ENCODE peak calls at places on chromosomes 11 and 22, in seven cellular contexts. I is kidney, B is cardiac fibroblast, C is omental fat pad, X is AG04450, S is spleen, A is cardiac muscle cell. M is an unnamed sample.

GRCh38 chr22:35541254-35541748 is 670 bp downstream of the RASD2 start:
- DNase-seq in I (no peak), C (no peak), A (peak), B (no peak), X (no peak), S (no peak), M (no peak)

GRCh38 chr22:23767673-23768548 is at the start of gene CHCHD10:
- DNase-seq in A (peak), I (peak), C (peak), X (no peak), S (peak), B (peak), M (no peak)

GRCh38 chr22:35489225-35489624 is 51.4 kb upstream of the RASD2 start:
- DNase-seq in I (no peak), B (no peak), S (no peak), X (no peak), A (no peak), C (no peak), M (no peak)

GRCh38 chr22:19986410-19987341 is 29.9 kb downstream of the ARVCF start:
- DNase-seq in S (peak), B (peak), X (peak), C (no peak), I (peak), A (peak), M (no peak)

GRCh38 chr11:35458846-35459245 is 39.5 kb upstream of the SLC1A2 start:
- DNase-seq in X (no peak), C (no peak), A (no peak), I (no peak), S (no peak), B (no peak), M (no peak)

GRCh38 chr11:64546176-64546575 is 44.8 kb upstream of the SLC22A12 start:
- DNase-seq in I (peak), B (no peak), X (no peak), S (peak), A (no peak), C (no peak), M (no peak)

GRCh38 chr11:14905104-14906033 is 13.3 kb upstream of the CYP2R1 start:
- DNase-seq in X (no peak), I (peak), S (peak), A (peak), C (no peak), B (peak), M (no peak)

GRCh38 chr22:20542055-20542454 is 34.6 kb downstream of the MED15 start:
- DNase-seq in C (no peak), X (no peak), S (no peak), A (no peak), I (no peak), B (no peak), M (no peak)

GRCh38 chr11:112656772-112657428 is 304.3 kb upstream of the NCAM1 start:
- DNase-seq in X (no peak), A (no peak), S (no peak), I (no peak), B (peak), C (no peak), M (peak)

GRCh38 chr11:133956650-133957633 is at the start of gene IGSF9B:
- DNase-seq in S (peak), C (no peak), X (no peak), A (peak), I (peak), B (peak), M (peak)

GRCh38 chr11:120807414-120808150 is 216.3 kb upstream of the TBCEL start:
- DNase-seq in X (peak), C (no peak), B (peak), I (peak), S (no peak), A (no peak), M (peak)

GRCh38 chr11:65918211-65919150 is at the start of gene C11orf68:
- DNase-seq in C (no peak), B (peak), X (no peak), I (no peak), S (no peak), A (peak), M (no peak)

GRCh38 chr11:61494341-61495038 is 14.1 kb upstream of the LRRC10B start:
- DNase-seq in X (no peak), A (peak), C (no peak), B (no peak), S (no peak), I (no peak), M (no peak)

GRCh38 chr11:34492806-34493414 is 20.7 kb downstream of the ELF5 start:
- DNase-seq in C (peak), S (no peak), B (peak), A (peak), I (no peak), X (no peak), M (peak)

GRCh38 chr11:97361812-97362378 is 972.1 kb downstream of the JRKL start:
- DNase-seq in A (no peak), S (no peak), X (no peak), C (no peak), I (no peak), B (peak), M (no peak)

GRCh38 chr11:77113382-77114088 is 10.9 kb downstream of the OMP start:
- DNase-seq in X (no peak), B (peak), S (no peak), A (peak), C (no peak), I (no peak), M (no peak)

GRCh38 chr22:36505998-36506635 is 723 bp downstream of the FOXRED2 start:
- DNase-seq in B (no peak), I (peak), X (no peak), A (no peak), C (no peak), S (peak), M (no peak)

GRCh38 chr11:12232819-12233601 is 122.6 kb downstream of the MICAL2 start:
- DNase-seq in C (no peak), B (peak), A (no peak), I (no peak), S (no peak), X (peak), M (peak)

GRCh38 chr11:57459112-57460016 is 964 bp upstream of the RTN4RL2 start:
- DNase-seq in S (peak), I (peak), X (no peak), A (peak), B (no peak), C (no peak), M (no peak)

GRCh38 chr11:30317030-30317429 is 5.9 kb upstream of the ARL14EP start:
- DNase-seq in S (no peak), C (no peak), A (no peak), X (no peak), B (no peak), I (no peak), M (no peak)

GRCh38 chr22:20815477-20816050 is 41.7 kb downstream of the SERPIND1 start:
- DNase-seq in I (no peak), C (no peak), A (no peak), B (no peak), X (no peak), S (no peak), M (no peak)

GRCh38 chr11:17867346-17867745 is 132.8 kb downstream of the KCNC1 start:
- DNase-seq in A (no peak), X (no peak), I (no peak), B (no peak), C (no peak), S (no peak), M (no peak)

GRCh38 chr11:88320149-88320559 is 17.4 kb downstream of the CTSC start:
- DNase-seq in B (peak), C (no peak), X (peak), I (no peak), A (no peak), S (no peak), M (no peak)

GRCh38 chr11:34613462-34614183 is 7.3 kb upstream of the EHF start:
- DNase-seq in A (no peak), I (no peak), B (no peak), X (no peak), C (no peak), S (no peak), M (no peak)

GRCh38 chr11:120096756-120097191 is 41.1 kb downstream of the TRIM29 start:
- DNase-seq in X (no peak), C (no peak), I (no peak), S (no peak), A (peak), B (no peak), M (no peak)

GRCh38 chr11:47917643-47918369 is 62.6 kb upstream of the PTPRJ start:
- DNase-seq in X (peak), I (peak), A (peak), B (peak), C (peak), S (peak), M (peak)

GRCh38 chr22:36756031-36756430 is 19.9 kb downstream of the IFT27 start:
- DNase-seq in S (no peak), X (no peak), I (no peak), A (no peak), B (no peak), C (no peak), M (no peak)

GRCh38 chr11:72234514-72234830 is 9.5 kb downstream of the PHOX2A start:
- DNase-seq in X (no peak), A (no peak), I (no peak), S (peak), B (no peak), C (no peak), M (no peak)

GRCh38 chr11:19820100-19820499 is 107.5 kb downstream of the NAV2 start:
- DNase-seq in X (no peak), I (no peak), C (no peak), B (peak), A (peak), S (no peak), M (peak)

GRCh38 chr11:74012072-74012809 is 3.4 kb upstream of the UCP3 start:
- DNase-seq in I (no peak), X (no peak), S (no peak), B (no peak), A (no peak), C (no peak), M (no peak)
- TF ChIP-seq CTCF in I (no peak), X (no peak), S (no peak), B (no peak), A (no peak), C (no peak), M (no peak)

GRCh38 chr22:39215070-39215396 is 29.7 kb downstream of the PDGFB start:
- DNase-seq in C (no peak), X (no peak), A (no peak), I (peak), S (peak), B (no peak), M (no peak)

GRCh38 chr22:39216143-39216490 is 28.7 kb downstream of the PDGFB start:
- DNase-seq in S (peak), B (no peak), I (peak), C (no peak), X (no peak), A (no peak), M (no peak)

GRCh38 chr22:39214006-39214382 is 30.8 kb downstream of the PDGFB start:
- DNase-seq in B (no peak), A (no peak), C (no peak), S (peak), X (no peak), I (no peak), M (no peak)

GRCh38 chr22:39214383-39215069 is 30.3 kb downstream of the PDGFB start:
- DNase-seq in A (no peak), B (no peak), S (peak), C (no peak), X (no peak), I (peak), M (no peak)

GRCh38 chr22:39215430-39216142 is 29.2 kb downstream of the PDGFB start:
- DNase-seq in I (peak), C (no peak), B (no peak), S (peak), X (no peak), A (no peak), M (no peak)
- TF ChIP-seq CTCF in I (peak), C (no peak), B (peak), S (peak), X (peak), A (peak), M (peak)

GRCh38 chr22:45263790-45264269 is 20.9 kb upstream of the UPK3A start:
- DNase-seq in S (peak), B (peak), X (peak), I (peak), C (no peak), A (peak), M (peak)
- TF ChIP-seq CTCF in S (peak), B (peak), X (peak), I (peak), C (no peak), A (peak), M (peak)

DNA sequence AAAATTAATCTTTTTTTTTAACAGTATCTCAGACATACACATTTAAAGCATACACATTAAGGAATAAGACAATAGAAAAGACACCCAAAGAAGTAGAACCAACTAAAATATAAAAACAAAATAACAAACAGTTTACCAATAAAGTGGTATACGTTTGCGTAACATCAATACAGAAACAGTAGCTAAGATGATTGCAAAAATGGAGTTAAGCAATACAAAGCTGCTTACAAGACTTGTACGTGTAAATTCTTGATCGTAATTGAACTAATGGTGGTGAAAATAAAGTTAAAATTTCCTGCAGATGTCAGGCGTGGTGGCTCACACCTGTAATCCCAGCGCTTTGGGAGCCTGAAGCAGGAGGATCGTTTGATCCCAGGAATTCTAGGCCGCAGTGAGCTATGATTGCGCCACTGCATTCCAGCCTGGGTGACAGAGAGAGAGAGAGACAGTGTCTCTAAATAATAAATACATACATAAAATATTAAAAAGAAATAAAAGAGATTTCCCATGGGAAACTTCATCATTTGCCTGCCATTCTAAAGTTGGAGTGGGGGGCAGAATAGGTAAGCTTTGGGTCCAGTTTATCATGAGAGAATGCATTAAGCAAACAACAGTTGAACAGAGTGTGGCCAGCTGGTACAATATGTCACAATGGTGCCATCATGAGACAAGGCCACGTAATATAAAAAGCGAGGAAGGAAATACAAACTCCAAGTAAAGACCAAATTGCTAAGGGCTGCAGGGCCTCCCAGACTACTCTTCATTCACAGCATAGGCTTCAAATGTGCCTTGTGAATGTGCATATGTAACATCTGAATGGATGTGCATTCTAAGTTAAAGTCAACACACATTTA is 38.9 kb upstream of the EED start:
- DNase-seq in X (no peak), A (no peak), S (no peak), C (no peak), B (peak), I (no peak), M (no peak)
- TF ChIP-seq CTCF in X (no peak), A (no peak), S (no peak), C (no peak), B (no peak), I (no peak), M (no peak)

DNA sequence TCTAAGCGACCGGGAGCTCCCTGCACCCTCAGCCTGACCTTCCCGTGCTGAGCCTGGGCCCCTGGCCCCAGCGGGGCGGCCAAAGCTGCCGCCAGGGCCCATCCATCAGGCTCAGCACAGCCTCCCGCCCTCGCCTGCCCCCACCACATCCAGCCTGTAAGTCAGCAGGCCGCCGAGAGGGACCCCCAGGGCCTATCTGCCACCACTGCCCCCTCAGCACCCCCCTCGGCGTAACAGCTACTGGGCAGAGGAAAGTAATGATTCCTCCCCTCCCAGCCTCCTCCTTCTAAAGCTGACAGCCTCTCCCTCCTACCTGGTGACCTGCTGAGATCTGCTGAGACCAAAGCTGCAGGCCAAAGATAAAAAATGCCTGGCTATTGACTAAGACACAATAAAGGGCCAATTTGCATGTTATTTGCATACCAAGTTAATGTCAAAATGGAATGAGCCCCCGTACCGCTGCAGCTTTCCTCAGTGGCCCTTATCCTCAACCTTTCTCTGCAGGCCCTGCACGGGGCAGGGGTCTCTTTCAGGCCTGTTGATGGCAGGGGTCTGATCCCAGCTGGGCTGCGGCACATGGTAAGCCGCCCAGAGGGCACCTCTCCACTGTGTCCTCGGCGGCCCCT is 51.6 kb downstream of the RPUSD4 start:
- DNase-seq in S (peak), X (no peak), A (no peak), C (no peak), B (no peak), I (no peak), M (no peak)
- TF ChIP-seq CTCF in S (no peak), X (no peak), A (no peak), C (no peak), B (no peak), I (no peak), M (no peak)

DNA sequence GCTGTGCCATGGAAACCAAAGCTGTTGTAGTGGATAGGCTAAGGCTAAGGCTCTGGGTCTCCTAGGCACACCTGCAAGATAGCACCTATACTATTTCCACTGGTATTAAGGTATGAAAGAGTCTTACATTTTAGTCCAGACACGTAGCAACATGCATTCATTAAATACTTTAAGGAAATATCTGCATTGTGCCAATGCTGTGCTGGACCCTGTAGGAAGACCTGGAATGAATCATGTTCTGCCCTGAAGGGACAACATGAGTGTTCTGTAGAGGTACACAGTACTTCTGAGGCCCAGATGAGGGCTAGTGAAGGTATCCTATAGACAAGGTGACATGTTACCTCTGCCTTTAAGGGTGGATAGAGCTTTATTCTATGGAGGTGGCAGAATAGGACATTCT is 35.2 kb upstream of the RRM1 start:
- DNase-seq in A (no peak), C (no peak), X (no peak), I (no peak), B (no peak), S (no peak), M (no peak)
- TF ChIP-seq CTCF in A (no peak), C (no peak), X (no peak), I (no peak), B (no peak), S (no peak), M (no peak)

DNA sequence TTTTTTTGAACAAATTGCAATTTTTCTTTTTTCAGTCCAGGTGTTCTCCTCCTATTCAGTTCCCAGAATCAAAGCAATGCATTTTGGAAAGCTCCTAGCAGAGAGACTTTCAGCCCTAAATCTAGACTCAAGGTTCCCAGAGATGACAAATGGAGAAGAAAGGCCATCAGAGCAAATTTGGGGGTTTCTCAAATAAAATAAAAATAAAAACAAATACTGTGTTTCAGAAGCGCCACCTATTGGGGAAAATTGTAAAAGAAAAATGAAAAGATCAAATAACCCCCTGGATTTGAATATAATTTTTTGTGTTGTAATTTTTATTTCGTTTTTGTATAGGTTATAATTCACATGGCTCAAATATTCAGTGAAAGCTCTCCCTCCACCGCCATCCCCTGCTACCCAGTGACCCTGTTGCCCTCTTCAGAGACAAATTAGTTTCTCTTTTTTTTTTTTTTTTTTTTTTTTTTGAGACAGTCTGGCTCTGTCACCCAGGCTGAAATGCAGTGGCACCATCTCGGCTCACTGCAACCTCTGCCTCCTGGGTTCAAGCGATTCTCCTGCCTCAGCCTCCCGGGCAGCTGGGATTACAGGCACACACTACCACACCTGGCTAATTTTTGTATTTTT is 6.2 kb upstream of the UBE4A start:
- DNase-seq in S (no peak), B (peak), A (peak), I (no peak), C (no peak), X (no peak), M (no peak)
- TF ChIP-seq CTCF in S (peak), B (peak), A (peak), I (peak), C (no peak), X (peak), M (peak)

GRCh38 chr11:83546371-83546770 is 260.2 kb upstream of the CCDC90B start:
- DNase-seq in C (no peak), X (no peak), A (no peak), I (no peak), S (no peak), B (no peak), M (no peak)

GRCh38 chr11:83543918-83544491 is 257.8 kb upstream of the CCDC90B start:
- DNase-seq in I (no peak), C (no peak), S (no peak), X (no peak), A (no peak), B (no peak), M (no peak)

GRCh38 chr11:83544871-83545270 is 258.7 kb upstream of the CCDC90B start:
- DNase-seq in B (no peak), C (no peak), A (no peak), I (no peak), S (no peak), X (no peak), M (no peak)

GRCh38 chr11:83545911-83546310 is 259.7 kb upstream of the CCDC90B start:
- DNase-seq in I (no peak), A (no peak), S (no peak), C (no peak), B (no peak), X (no peak), M (no peak)

DNA sequence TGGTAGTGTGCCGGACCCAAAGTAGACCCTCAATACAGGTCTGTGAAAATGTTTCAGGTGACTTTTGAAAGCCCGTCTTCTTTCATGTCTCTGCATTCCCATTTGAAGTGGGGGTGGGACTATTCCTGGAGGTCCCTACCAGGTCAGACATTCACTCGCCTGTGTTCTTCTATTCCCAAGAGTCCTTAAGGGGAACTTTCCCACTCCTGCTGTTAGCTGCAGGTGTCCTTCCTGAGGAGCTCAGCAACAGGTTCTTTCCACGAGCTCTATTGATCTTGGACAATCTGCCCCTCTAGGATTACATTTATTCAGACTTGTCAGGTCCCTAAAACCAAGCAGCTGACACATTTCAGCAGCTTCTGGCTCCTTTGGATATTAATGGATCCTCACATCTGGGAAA is 259.3 kb upstream of the CCDC90B start:
- DNase-seq in I (no peak), A (no peak), S (no peak), X (no peak), B (no peak), C (no peak), M (no peak)
- TF ChIP-seq CTCF in I (no peak), A (no peak), S (no peak), X (no peak), B (no peak), C (no peak), M (no peak)

M was measured in AG09319.